ENCODE peak calls at places on chromosome 22, in four cellular contexts. One of them, this sample, is unnamed.

GRCh38 chr22:46078241-46079092 is 71.9 kb upstream of the PPARA start:
- DNase-seq in K562: no peak
- DNase-seq in HepG2: no peak
- DNase-seq in GM12878: no peak
- DNase-seq in this sample: peak; percentile 10

GRCh38 chr22:20312396-20313191 is 7.3 kb downstream of the DGCR6L start:
- DNase-seq in K562: no peak
- DNase-seq in HepG2: no peak
- DNase-seq in GM12878: no peak
- DNase-seq in this sample: peak; percentile 4

GRCh38 chr22:26463688-26464087 is 19.9 kb downstream of the HPS4 start:
- DNase-seq in K562: no peak
- DNase-seq in HepG2: no peak
- DNase-seq in GM12878: no peak
- DNase-seq in this sample: no peak

GRCh38 chr22:19824197-19825015 is 30.3 kb downstream of the GNB1L start:
- DNase-seq in K562: no peak
- DNase-seq in HepG2: peak; percentile 41
- DNase-seq in GM12878: no peak
- DNase-seq in this sample: no peak

GRCh38 chr22:39151329-39151975 is 1.0 kb downstream of the CBX7 start:
- DNase-seq in K562: no peak
- DNase-seq in HepG2: no peak
- DNase-seq in GM12878: no peak
- DNase-seq in this sample: no peak

GRCh38 chr22:46587492-46588278 is 32.5 kb upstream of the GRAMD4 start:
- DNase-seq in K562: no peak
- DNase-seq in HepG2: no peak
- DNase-seq in GM12878: peak; percentile 35
- DNase-seq in this sample: peak; percentile 13

GRCh38 chr22:34847072-34847471 is 218.9 kb upstream of the ISX start:
- DNase-seq in K562: no peak
- DNase-seq in HepG2: no peak
- DNase-seq in GM12878: peak; percentile 36
- DNase-seq in this sample: no peak

GRCh38 chr22:44437493-44438015 is 60.5 kb downstream of the RTL6 start:
- DNase-seq in K562: no peak
- DNase-seq in HepG2: no peak
- DNase-seq in GM12878: no peak
- DNase-seq in this sample: no peak

GRCh38 chr22:37999640-38000272 is 15.4 kb upstream of the SOX10 start:
- DNase-seq in K562: no peak
- DNase-seq in HepG2: no peak
- DNase-seq in GM12878: no peak
- DNase-seq in this sample: no peak

GRCh38 chr22:33325232-33326004 is 267.2 kb upstream of the SYN3 start:
- DNase-seq in K562: no peak
- DNase-seq in HepG2: no peak
- DNase-seq in GM12878: peak; percentile 87
- DNase-seq in this sample: no peak

GRCh38 chr22:47659467-47660302 is 897.2 kb downstream of the TBC1D22A start:
- DNase-seq in K562: no peak
- DNase-seq in HepG2: no peak
- DNase-seq in GM12878: no peak
- DNase-seq in this sample: no peak

GRCh38 chr22:46007848-46008261 is 30.9 kb upstream of the WNT7B start:
- DNase-seq in K562: no peak
- DNase-seq in HepG2: no peak
- DNase-seq in GM12878: no peak
- DNase-seq in this sample: no peak

GRCh38 chr22:44431256-44431655 is 66.8 kb downstream of the RTL6 start:
- DNase-seq in K562: no peak
- DNase-seq in HepG2: no peak
- DNase-seq in GM12878: no peak
- DNase-seq in this sample: no peak

GRCh38 chr22:38461414-38462081 is 6.3 kb upstream of the KDELR3 start:
- DNase-seq in K562: peak; percentile 72
- DNase-seq in HepG2: peak; percentile 71
- DNase-seq in GM12878: no peak
- DNase-seq in this sample: peak; percentile 94

GRCh38 chr22:32444068-32444467 is 20.2 kb downstream of the BPIFC start:
- DNase-seq in K562: peak; percentile 32
- DNase-seq in HepG2: peak; percentile 37
- DNase-seq in GM12878: no peak
- DNase-seq in this sample: peak; percentile 34

GRCh38 chr22:31090217-31091085 is 9.3 kb downstream of the SMTN start:
- DNase-seq in K562: no peak
- DNase-seq in HepG2: no peak
- DNase-seq in GM12878: no peak
- DNase-seq in this sample: no peak

GRCh38 chr22:38286915-38287669 is 14.3 kb upstream of the TMEM184B start:
- DNase-seq in K562: no peak
- DNase-seq in HepG2: no peak
- DNase-seq in GM12878: no peak
- DNase-seq in this sample: no peak

GRCh38 chr22:37387793-37388192 is 39.5 kb downstream of the ELFN2 start:
- DNase-seq in K562: no peak
- DNase-seq in HepG2: no peak
- DNase-seq in GM12878: no peak
- DNase-seq in this sample: no peak

GRCh38 chr22:26852176-26852575 is 194.8 kb downstream of the MIAT start:
- DNase-seq in K562: peak; percentile 39
- DNase-seq in HepG2: no peak
- DNase-seq in GM12878: no peak
- DNase-seq in this sample: peak; percentile 85

GRCh38 chr22:19719055-19719482 is 4.3 kb upstream of the GP1BB start:
- DNase-seq in K562: peak; percentile 94
- DNase-seq in HepG2: no peak
- DNase-seq in GM12878: no peak
- DNase-seq in this sample: no peak

GRCh38 chr22:28015676-28016601 is 96.9 kb upstream of the PITPNB start:
- DNase-seq in K562: no peak
- DNase-seq in HepG2: no peak
- DNase-seq in GM12878: no peak
- DNase-seq in this sample: no peak

GRCh38 chr22:37624017-37624365 is 15.4 kb downstream of the GGA1 start:
- DNase-seq in K562: no peak
- DNase-seq in HepG2: no peak
- DNase-seq in GM12878: no peak
- DNase-seq in this sample: no peak

GRCh38 chr22:45608763-45609180 is 62.9 kb upstream of the ATXN10 start:
- DNase-seq in K562: no peak
- DNase-seq in HepG2: no peak
- DNase-seq in GM12878: no peak
- DNase-seq in this sample: no peak

GRCh38 chr22:26888887-26889286 is 231.5 kb downstream of the MIAT start:
- DNase-seq in K562: no peak
- DNase-seq in HepG2: no peak
- DNase-seq in GM12878: no peak
- DNase-seq in this sample: no peak

GRCh38 chr22:46595545-46595944 is 24.6 kb upstream of the GRAMD4 start:
- DNase-seq in K562: no peak
- DNase-seq in HepG2: no peak
- DNase-seq in GM12878: no peak
- DNase-seq in this sample: no peak

GRCh38 chr22:25736378-25737011 is 5.5 kb upstream of the MYO18B start:
- DNase-seq in K562: no peak
- DNase-seq in HepG2: no peak
- DNase-seq in GM12878: no peak
- DNase-seq in this sample: no peak

GRCh38 chr22:46219650-46220049 is 30.4 kb downstream of the CDPF1 start:
- DNase-seq in K562: no peak
- DNase-seq in HepG2: no peak
- DNase-seq in GM12878: peak; percentile 7
- DNase-seq in this sample: no peak

GRCh38 chr22:31977141-31977781 is 32.9 kb downstream of the YWHAH start:
- DNase-seq in K562: peak; percentile 61
- DNase-seq in HepG2: peak; percentile 62
- DNase-seq in GM12878: peak; percentile 24
- DNase-seq in this sample: peak; percentile 94

GRCh38 chr22:44224166-44224565 is 43.4 kb downstream of the PARVG start:
- DNase-seq in K562: no peak
- DNase-seq in HepG2: no peak
- DNase-seq in GM12878: no peak
- DNase-seq in this sample: no peak

GRCh38 chr22:19107730-19108074 is 14.5 kb downstream of the DGCR2 start:
- DNase-seq in K562: no peak
- DNase-seq in HepG2: no peak
- DNase-seq in GM12878: no peak
- DNase-seq in this sample: no peak

GRCh38 chr22:44295406-44295805 is 17.3 kb downstream of the SHISAL1 start:
- DNase-seq in K562: no peak
- DNase-seq in HepG2: no peak
- DNase-seq in GM12878: no peak
- DNase-seq in this sample: no peak

GRCh38 chr22:41240377-41241132 is at the start of gene CHADL:
- DNase-seq in K562: no peak
- DNase-seq in HepG2: peak; percentile 58
- DNase-seq in GM12878: no peak
- DNase-seq in this sample: peak; percentile 30
- TF ChIP-seq USF2 in K562: no peak
- TF ChIP-seq USF2 in HepG2: no peak
- TF ChIP-seq USF2 in GM12878: no peak
- TF ChIP-seq USF2 in this sample: no peak

GRCh38 chr22:16917144-16918003 is 90.6 kb downstream of the GAB4 start:
- DNase-seq in K562: peak; percentile 77
- DNase-seq in HepG2: peak; percentile 57
- DNase-seq in GM12878: peak; percentile 12
- DNase-seq in this sample: peak; percentile 63
- TF ChIP-seq ETV6 in K562: no peak
- TF ChIP-seq ETV6 in HepG2: no peak
- TF ChIP-seq ETV6 in GM12878: no peak
- TF ChIP-seq ETV6 in this sample: no peak

GRCh38 chr22:50443202-50443601 is 31.6 kb downstream of the SBF1 start:
- DNase-seq in K562: no peak
- DNase-seq in HepG2: no peak
- DNase-seq in GM12878: no peak
- DNase-seq in this sample: no peak
- TF ChIP-seq CTCF in K562: no peak
- TF ChIP-seq CTCF in HepG2: no peak
- TF ChIP-seq CTCF in GM12878: no peak
- TF ChIP-seq CTCF in this sample: no peak

DNA sequence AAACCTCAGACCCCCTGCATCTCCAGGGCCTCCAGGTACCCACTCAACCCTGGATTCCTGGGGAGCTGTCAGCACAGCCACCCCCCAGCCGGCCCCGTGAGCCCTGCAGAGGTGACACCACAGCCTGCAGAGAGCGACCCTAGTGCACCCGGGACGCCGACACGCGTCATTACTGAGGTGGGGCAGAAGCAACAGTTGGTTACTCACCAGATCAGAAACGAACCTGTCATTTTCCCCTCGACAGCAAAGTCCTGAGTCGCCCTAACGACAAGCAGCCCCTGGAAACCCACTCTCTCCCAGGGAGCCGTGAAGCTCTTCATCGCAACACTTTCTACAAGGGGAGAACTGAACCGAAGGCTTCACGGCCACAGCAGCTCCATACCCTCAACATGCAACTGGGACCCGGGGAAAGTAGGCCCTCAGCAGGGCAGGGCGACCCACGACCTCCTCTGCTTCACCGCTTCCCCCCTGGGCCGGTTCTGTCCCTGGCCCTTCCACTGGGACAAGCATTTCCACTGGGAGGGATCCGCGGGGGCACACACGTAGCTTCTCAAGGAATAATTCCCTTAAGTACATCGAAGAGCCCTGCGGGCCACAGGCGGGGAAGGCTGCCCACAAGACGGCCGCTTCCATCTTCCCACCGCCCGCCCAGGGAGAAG is 1.6 kb downstream of the BRD1 start:
- DNase-seq in K562: no peak
- DNase-seq in HepG2: peak; percentile 38
- DNase-seq in GM12878: no peak
- DNase-seq in this sample: no peak
- TF ChIP-seq USF2 in K562: no peak
- TF ChIP-seq USF2 in HepG2: no peak
- TF ChIP-seq USF2 in GM12878: no peak
- TF ChIP-seq USF2 in this sample: no peak

GRCh38 chr22:29987143-29987542 is 93.1 kb upstream of the HORMAD2 start:
- DNase-seq in K562: no peak
- DNase-seq in HepG2: no peak
- DNase-seq in GM12878: no peak
- DNase-seq in this sample: no peak
- TF ChIP-seq ETV6 in K562: no peak
- TF ChIP-seq ETV6 in HepG2: no peak
- TF ChIP-seq ETV6 in GM12878: no peak
- TF ChIP-seq ETV6 in this sample: no peak

GRCh38 chr22:22554324-22555284 is 4.5 kb downstream of the PRAME start:
- DNase-seq in K562: no peak
- DNase-seq in HepG2: no peak
- DNase-seq in GM12878: no peak
- DNase-seq in this sample: no peak

GRCh38 chr22:22553141-22553540 is 5.9 kb downstream of the PRAME start:
- DNase-seq in K562: peak; percentile 63
- DNase-seq in HepG2: no peak
- DNase-seq in GM12878: no peak
- DNase-seq in this sample: no peak

GRCh38 chr22:22553735-22554134 is 5.3 kb downstream of the PRAME start:
- DNase-seq in K562: peak; percentile 66
- DNase-seq in HepG2: no peak
- DNase-seq in GM12878: no peak
- DNase-seq in this sample: no peak

GRCh38 chr22:22550789-22551434 is 8.2 kb downstream of the PRAME start:
- DNase-seq in K562: peak; percentile 66
- DNase-seq in HepG2: no peak
- DNase-seq in GM12878: no peak
- DNase-seq in this sample: no peak

GRCh38 chr22:22552630-22553029 is 6.4 kb downstream of the PRAME start:
- DNase-seq in K562: peak; percentile 87
- DNase-seq in HepG2: peak; percentile 44
- DNase-seq in GM12878: no peak
- DNase-seq in this sample: peak; percentile 50
- TF ChIP-seq CTCF in K562: no peak
- TF ChIP-seq CTCF in HepG2: peak; percentile 77
- TF ChIP-seq CTCF in GM12878: peak; percentile 33
- TF ChIP-seq CTCF in this sample: no peak

GRCh38 chr22:49087163-49087562 is 740.5 kb downstream of the BRD1 start:
- DNase-seq in K562: no peak
- DNase-seq in HepG2: no peak
- DNase-seq in GM12878: no peak
- DNase-seq in this sample: no peak

GRCh38 chr22:49090853-49091135 is 736.9 kb downstream of the BRD1 start:
- DNase-seq in K562: no peak
- DNase-seq in HepG2: no peak
- DNase-seq in GM12878: no peak
- DNase-seq in this sample: no peak

GRCh38 chr22:49087716-49088660 is 739.7 kb downstream of the BRD1 start:
- DNase-seq in K562: no peak
- DNase-seq in HepG2: no peak
- DNase-seq in GM12878: no peak
- DNase-seq in this sample: no peak

GRCh38 chr22:49090061-49090852 is 737.4 kb downstream of the BRD1 start:
- DNase-seq in K562: no peak
- DNase-seq in HepG2: no peak
- DNase-seq in GM12878: no peak
- DNase-seq in this sample: no peak

GRCh38 chr22:49088801-49089791 is 738.6 kb downstream of the BRD1 start:
- DNase-seq in K562: no peak
- DNase-seq in HepG2: no peak
- DNase-seq in GM12878: no peak
- DNase-seq in this sample: no peak
- TF ChIP-seq USF2 in K562: no peak
- TF ChIP-seq USF2 in HepG2: no peak
- TF ChIP-seq USF2 in GM12878: no peak
- TF ChIP-seq USF2 in this sample: no peak

GRCh38 chr22:23783496-23784167 is 3.1 kb upstream of the SMARCB1 start:
- DNase-seq in K562: no peak
- DNase-seq in HepG2: no peak
- DNase-seq in GM12878: no peak
- DNase-seq in this sample: no peak
- TF ChIP-seq ETV6 in K562: no peak
- TF ChIP-seq ETV6 in HepG2: no peak
- TF ChIP-seq ETV6 in GM12878: no peak
- TF ChIP-seq ETV6 in this sample: no peak

This sample was measured in WTC11.